ENCODE peak calls at places on chromosomes 11 and 22, in four cellular contexts. U, X, M and J are unnamed samples. For H3K4me1, the result is how much of the 10 kb centered on the place peaks cover.

GRCh38 chr11:86575927-86576326 is 96.5 kb downstream of the ME3 start:
- DNase-seq in U (no peak), M (no peak), X (no peak), J (no peak)

GRCh38 chr11:2194877-2195755 is 23.5 kb upstream of the TH start:
- DNase-seq in U (peak), M (no peak), X (no peak), J (no peak)

GRCh38 chr22:27723150-27723549 is 78.4 kb downstream of the MN1 start:
- DNase-seq in X (no peak), U (no peak), M (no peak), J (no peak)

GRCh38 chr11:120432056-120433018 is 79.2 kb upstream of the GRIK4 start:
- DNase-seq in U (no peak), X (peak), M (no peak), J (no peak)

GRCh38 chr11:128948583-128948982 is 5.9 kb upstream of the TP53AIP1 start:
- DNase-seq in X (no peak), M (no peak), U (no peak), J (no peak)

GRCh38 chr11:85628771-85629341 is 463 bp downstream of the TMEM126B start:
- DNase-seq in U (no peak), M (no peak), X (no peak), J (no peak)

GRCh38 chr11:15769203-15769602 is 587.1 kb downstream of the SOX6 start:
- DNase-seq in X (no peak), U (no peak), M (no peak), J (no peak)

GRCh38 chr11:91513734-91514133 is 710.9 kb upstream of the FAT3 start:
- DNase-seq in M (no peak), U (peak), X (no peak), J (no peak)

GRCh38 chr11:46242462-46242960 is 35.0 kb upstream of the CREB3L1 start:
- DNase-seq in X (no peak), U (no peak), M (no peak), J (no peak)

GRCh38 chr11:33685061-33685460 is 15.6 kb downstream of the C11orf91 start:
- DNase-seq in M (no peak), U (no peak), X (no peak), J (peak)

GRCh38 chr11:102966011-102966410 is 10.5 kb upstream of the MMP13 start:
- DNase-seq in U (no peak), M (no peak), X (no peak), J (no peak)

GRCh38 chr11:117715801-117716200 is 81.2 kb downstream of the DSCAML1 start:
- DNase-seq in X (no peak), M (no peak), U (no peak), J (no peak)

GRCh38 chr11:9664276-9665171 is 647 bp downstream of the SWAP70 start:
- DNase-seq in U (no peak), X (no peak), M (peak), J (peak)

GRCh38 chr11:26993965-26994446 is at the start of gene FIBIN:
- DNase-seq in M (peak), U (no peak), X (no peak), J (no peak)

GRCh38 chr11:121152764-121153163 is 51.7 kb downstream of the TECTA start:
- DNase-seq in U (no peak), X (no peak), M (no peak), J (no peak)

GRCh38 chr22:46594947-46595298 is 25.3 kb upstream of the GRAMD4 start:
- DNase-seq in U (no peak), M (peak), X (no peak), J (no peak)

GRCh38 chr11:108501396-108501795 is 3.2 kb upstream of the POGLUT3 start:
- DNase-seq in U (no peak), M (no peak), X (no peak), J (no peak)

GRCh38 chr22:20890975-20891374 is 26.2 kb upstream of the CRKL start:
- DNase-seq in M (no peak), X (no peak), U (no peak), J (no peak)

GRCh38 chr22:49962751-49963646 is 2.4 kb downstream of the PIM3 start:
- DNase-seq in U (no peak), X (no peak), M (peak), J (peak)

DNA sequence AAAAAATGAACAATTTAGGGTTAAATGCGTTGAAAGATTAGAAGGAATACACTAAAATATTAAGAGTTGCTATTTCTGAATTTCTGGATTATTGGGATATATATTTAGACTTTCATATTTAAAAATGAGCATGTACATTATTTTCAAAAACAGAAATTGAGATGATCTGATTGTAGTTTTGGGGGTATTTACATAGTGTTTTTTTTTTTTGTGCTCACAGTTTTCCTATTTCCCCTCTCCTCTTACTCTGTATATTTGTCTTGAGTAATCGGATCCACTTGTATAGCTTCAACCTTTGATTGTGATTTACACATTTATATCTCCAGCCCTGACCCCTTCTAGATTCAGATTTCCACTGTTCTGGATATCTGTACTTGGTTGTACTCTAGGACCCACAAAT is 5.3 kb downstream of the USP47 start:
- DNase-seq in X (no peak), M (no peak), U (no peak), J (no peak)
- H3K4me1 ChIP-seq in X (under half), M (under half), U (under half), J (half or more)

DNA sequence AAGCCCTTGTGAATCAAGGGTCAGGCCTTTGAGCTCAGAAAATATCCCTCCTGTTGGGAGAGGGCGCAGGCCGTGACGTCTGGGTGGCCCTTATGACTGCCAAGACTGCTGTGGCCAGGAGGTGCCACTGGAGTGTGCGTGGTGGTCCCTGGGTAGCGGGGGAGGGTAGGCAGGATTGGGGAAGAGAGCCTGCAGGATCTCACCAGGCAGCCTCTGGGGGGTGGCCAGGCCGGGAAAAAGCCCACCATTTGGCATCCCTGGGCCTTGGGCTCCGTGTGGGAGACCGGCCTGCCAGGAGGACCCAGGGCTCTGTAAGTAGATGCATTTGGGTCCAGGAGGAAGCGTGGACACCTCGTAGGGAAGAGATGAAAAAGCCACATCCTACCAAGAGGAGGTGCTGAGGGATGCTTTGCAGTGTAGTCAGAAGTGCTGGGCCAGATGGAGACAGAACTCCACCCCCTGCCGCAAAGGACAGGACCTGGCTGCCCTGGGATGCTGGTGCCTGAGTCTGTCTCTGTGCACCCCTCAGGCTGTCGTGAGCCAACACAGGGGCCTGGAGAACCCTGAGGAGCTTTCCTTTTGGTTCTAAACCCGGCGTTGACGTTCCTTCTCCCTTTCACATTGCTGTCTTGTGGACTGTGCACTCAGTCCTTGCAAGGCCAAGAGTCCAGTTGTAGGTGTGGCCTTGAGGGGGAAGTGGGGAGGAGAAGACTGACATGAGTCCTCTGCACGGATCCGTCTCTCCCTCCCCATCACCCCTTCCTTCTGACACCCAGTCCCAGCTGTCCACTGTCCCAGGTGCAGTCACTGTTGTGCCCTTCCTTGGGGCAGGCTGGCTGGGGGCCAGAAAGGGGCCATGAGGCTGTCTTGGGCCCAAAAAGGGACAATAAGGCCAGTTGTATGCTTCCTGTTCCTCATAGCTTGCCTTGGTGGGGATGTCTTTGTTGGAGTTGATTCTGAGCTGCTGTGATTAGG is 12.7 kb upstream of the MIEF1 start:
- DNase-seq in X (no peak), U (no peak), M (no peak), J (no peak)
- TF ChIP-seq POLR2AphosphoS5 in X (no peak), U (no peak), M (no peak), J (no peak)

DNA sequence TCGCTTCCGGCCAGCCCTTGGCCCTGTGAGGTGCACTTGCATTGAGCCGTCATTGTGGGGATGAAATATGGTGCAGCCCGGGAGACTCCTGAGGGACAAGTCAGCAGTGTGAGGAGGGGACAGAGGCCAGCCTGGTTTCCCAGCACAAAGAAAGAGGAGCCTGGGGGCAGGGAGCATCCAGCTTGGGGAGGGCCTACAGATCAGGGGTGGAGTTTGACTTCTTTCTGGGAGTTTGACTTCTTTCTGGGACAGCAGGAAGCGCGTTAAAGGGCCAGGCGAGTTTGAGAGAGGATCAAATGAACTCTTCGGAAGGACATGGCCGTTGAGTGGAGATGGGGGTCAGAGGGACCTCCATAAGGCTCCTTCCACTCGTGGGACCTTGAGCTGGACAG is 91.9 kb downstream of the LRRC32 start:
- DNase-seq in M (peak), U (peak), X (no peak), J (peak)
- H3K4me1 ChIP-seq in M (under half), U (under half), X (under half), J (under half)

GRCh38 chr11:30414283-30414682 is 91.4 kb downstream of the ARL14EP start:
- DNase-seq in X (no peak), U (no peak), M (no peak), J (no peak)
- TF ChIP-seq POLR2AphosphoS5 in X (no peak), U (no peak), M (no peak), J (no peak)

GRCh38 chr11:6323291-6323905 is 3.1 kb upstream of the CAVIN3 start:
- DNase-seq in M (no peak), X (no peak), U (no peak), J (no peak)

GRCh38 chr11:6321356-6321755 is 1.1 kb upstream of the CAVIN3 start:
- DNase-seq in M (no peak), X (no peak), U (no peak), J (no peak)

GRCh38 chr11:6320411-6321207 is at the start of gene CAVIN3:
- DNase-seq in X (peak), U (peak), M (peak), J (peak)

GRCh38 chr11:6319879-6320410 is 356 bp downstream of the CAVIN3 start:
- DNase-seq in M (peak), U (peak), X (peak), J (peak)

GRCh38 chr11:6321961-6322362 is 1.7 kb upstream of the CAVIN3 start:
- DNase-seq in X (peak), U (no peak), M (no peak), J (no peak)
- H3K4me1 ChIP-seq in X (under half), U (under half), M (under half), J (half or more)